ENCODE peak calls at places on chromosomes 11 and 22, in four cellular contexts. S is PC-3, C is gastrocnemius medialis, M is A549. I is an unnamed sample.

GRCh38 chr11:111591187-111591960 is 10.9 kb upstream of the SIK2 start:
- DNase-seq in C (no peak), M (no peak), S (no peak), I (no peak)

GRCh38 chr11:69006816-69007215 is 6.2 kb downstream of the MRGPRF start:
- DNase-seq in S (no peak), M (no peak), C (no peak), I (peak; percentile 55)

GRCh38 chr11:6240691-6241285 is 1.9 kb downstream of the CNGA4 start:
- DNase-seq in C (no peak), M (no peak), S (no peak), I (no peak)

GRCh38 chr11:69922015-69922595 is 102.9 kb upstream of the FGF3 start:
- DNase-seq in M (no peak), C (peak; percentile 11), S (no peak), I (peak; percentile 53)

GRCh38 chr11:130103296-130103814 is 33.7 kb downstream of the APLP2 start:
- DNase-seq in M (no peak), C (no peak), S (peak; percentile 97), I (peak; percentile 96)

GRCh38 chr11:72456651-72457050 is 22.3 kb upstream of the CLPB start:
- DNase-seq in C (no peak), S (no peak), M (no peak), I (no peak)

GRCh38 chr11:108592591-108593213 is 866 bp downstream of the EXPH5 start:
- DNase-seq in C (no peak), S (peak; percentile 44), M (no peak), I (no peak)

GRCh38 chr11:67732045-67732787 is 57.8 kb upstream of the ALDH3B2 start:
- DNase-seq in S (peak; percentile 32), M (peak; percentile 63), C (no peak), I (peak; percentile 22)

GRCh38 chr11:26620282-26621045 is 48.4 kb upstream of the MUC15 start:
- DNase-seq in S (no peak), M (no peak), C (no peak), I (no peak)

GRCh38 chr22:50150161-50151129 is 20.1 kb upstream of the PANX2 start:
- DNase-seq in C (no peak), S (no peak), M (no peak), I (peak; percentile 75)

GRCh38 chr11:76788661-76789442 is 5.7 kb downstream of the TSKU start:
- DNase-seq in S (peak; percentile 99), M (no peak), C (no peak), I (peak; percentile 55)

GRCh38 chr22:22878801-22879674 is 8.6 kb upstream of the IGLL5 start:
- DNase-seq in C (no peak), S (peak; percentile 3), M (no peak), I (peak; percentile 69)

GRCh38 chr11:103947566-103947919 is 88.9 kb upstream of the DDI1 start:
- DNase-seq in C (peak; percentile 17), M (no peak), S (peak; percentile 31), I (peak; percentile 61)

GRCh38 chr11:129973068-129973467 is 29.6 kb downstream of the PRDM10 start:
- DNase-seq in C (no peak), S (no peak), M (no peak), I (no peak)

GRCh38 chr11:125425601-125426000 is 70.5 kb downstream of the FEZ1 start:
- DNase-seq in C (peak; percentile 97), S (no peak), M (no peak), I (no peak)

GRCh38 chr11:125428486-125429173 is 67.4 kb downstream of the FEZ1 start:
- DNase-seq in S (peak; percentile 23), C (no peak), M (no peak), I (no peak)

GRCh38 chr11:125429174-125429707 is 66.8 kb downstream of the FEZ1 start:
- DNase-seq in M (peak; percentile 38), C (peak; percentile 72), S (peak; percentile 79), I (peak; percentile 91)

GRCh38 chr11:125429807-125430678 is 66.0 kb downstream of the FEZ1 start:
- DNase-seq in S (no peak), M (no peak), C (no peak), I (no peak)

GRCh38 chr11:125426818-125427528 is 69.1 kb downstream of the FEZ1 start:
- DNase-seq in C (peak; percentile 52), S (no peak), M (no peak), I (no peak)
- H3K27ac ChIP-seq in C (peak overlapping the region; percentile 82), S (no peak overlapping the region), M (no peak overlapping the region), I (no peak overlapping the region)

DNA sequence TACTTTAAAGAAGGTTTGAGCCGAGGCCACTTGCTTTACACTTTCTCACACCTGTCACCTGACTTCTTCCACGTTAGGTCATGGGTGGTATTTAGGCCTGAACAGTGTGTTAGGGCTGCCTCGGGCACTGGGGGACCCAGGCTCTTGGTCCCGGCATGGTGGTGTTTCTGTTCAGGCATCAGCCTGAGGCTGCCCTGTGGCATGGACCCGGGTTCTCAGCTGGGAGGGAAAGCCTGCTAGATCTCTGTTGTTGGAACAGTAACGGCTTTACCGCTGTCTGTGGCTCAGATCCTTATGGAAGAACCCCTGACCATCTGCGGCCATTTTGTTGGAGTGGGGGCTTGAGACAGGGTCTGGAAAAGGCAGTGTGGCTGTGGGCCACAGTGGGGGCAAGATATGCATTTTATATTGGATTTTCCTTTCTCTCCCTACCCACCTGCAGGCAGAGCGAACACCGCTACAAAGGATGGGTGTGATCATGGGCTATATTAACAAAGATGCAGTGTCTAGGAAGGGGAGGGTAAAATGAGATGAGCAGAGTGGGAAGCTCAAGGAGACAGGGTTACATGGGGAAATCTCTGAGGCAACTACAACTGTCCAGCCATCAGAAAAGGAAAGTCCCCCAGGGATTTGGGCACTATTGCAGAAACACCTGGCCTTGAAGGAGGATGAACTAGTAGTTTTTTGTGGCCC is 1.6 kb upstream of the KCNJ11 start:
- DNase-seq in S (no peak), C (peak; percentile 23), M (no peak), I (peak; percentile 76)
- H3K4me3 ChIP-seq in S (no peak overlapping the region), C (no peak overlapping the region), M (peak overlapping the region; percentile 64), I (no peak overlapping the region)

GRCh38 chr11:113721462-113722066 is 15.5 kb upstream of the TMPRSS5 start:
- DNase-seq in C (peak; percentile 84), M (no peak), S (no peak), I (no peak)
- H3K27ac ChIP-seq in C (peak overlapping the region; percentile 81), M (no peak overlapping the region), S (no peak overlapping the region), I (no peak overlapping the region)

GRCh38 chr11:118529584-118530175 is 1.3 kb upstream of the TMEM25 start:
- DNase-seq in S (no peak), C (no peak), M (no peak), I (peak; percentile 86)

GRCh38 chr11:118530180-118530682 is 761 bp upstream of the TMEM25 start:
- DNase-seq in M (no peak), S (peak; percentile 48), C (peak; percentile 31), I (peak; percentile 83)

GRCh38 chr11:118526688-118527087 is 586 bp upstream of the TTC36 start:
- DNase-seq in C (no peak), M (no peak), S (no peak), I (no peak)

GRCh38 chr11:118527109-118527508 is at the start of gene TTC36:
- DNase-seq in M (no peak), S (no peak), C (no peak), I (peak; percentile 81)

DNA sequence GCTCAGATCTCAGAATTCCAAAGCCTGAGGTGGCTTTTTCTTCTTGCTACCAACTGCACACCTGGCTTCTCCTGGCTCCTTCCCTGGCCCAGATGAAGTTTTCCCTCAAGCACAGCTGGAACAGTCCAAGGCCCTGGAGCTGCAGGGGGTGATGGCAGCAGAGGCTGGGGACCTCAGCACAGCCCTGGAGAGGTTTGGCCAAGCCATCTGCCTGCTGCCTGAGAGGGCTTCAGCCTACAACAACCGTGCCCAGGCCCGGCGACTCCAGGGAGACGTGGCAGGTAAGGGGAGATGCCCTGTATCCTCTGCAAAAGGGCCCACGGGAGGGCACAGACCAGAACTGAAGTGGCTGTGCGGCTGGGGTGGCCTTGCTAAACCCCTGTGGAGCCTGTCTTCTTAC is 1.2 kb downstream of the TTC36 start:
- DNase-seq in C (no peak), M (no peak), S (no peak), I (no peak)
- H3K4me3 ChIP-seq in C (no peak overlapping the region), M (no peak overlapping the region), S (no peak overlapping the region), I (no peak overlapping the region)

GRCh38 chr11:44566952-44567875 is 1.8 kb downstream of the CD82 start:
- DNase-seq in S (no peak), M (no peak), C (no peak), I (no peak)
- H3K27ac ChIP-seq in S (no peak overlapping the region), M (no peak overlapping the region), C (peak overlapping the region; percentile 78), I (peak overlapping the region; percentile 89)

GRCh38 chr22:39215430-39216142 is 29.2 kb downstream of the PDGFB start:
- DNase-seq in M (peak; percentile 36), C (no peak), S (no peak), I (peak; percentile 50)

GRCh38 chr22:39216143-39216490 is 28.7 kb downstream of the PDGFB start:
- DNase-seq in C (no peak), M (no peak), S (no peak), I (no peak)

GRCh38 chr22:39214006-39214382 is 30.8 kb downstream of the PDGFB start:
- DNase-seq in C (no peak), M (no peak), S (peak; percentile 13), I (peak; percentile 14)

GRCh38 chr22:39215070-39215396 is 29.7 kb downstream of the PDGFB start:
- DNase-seq in S (no peak), C (no peak), M (no peak), I (no peak)

DNA sequence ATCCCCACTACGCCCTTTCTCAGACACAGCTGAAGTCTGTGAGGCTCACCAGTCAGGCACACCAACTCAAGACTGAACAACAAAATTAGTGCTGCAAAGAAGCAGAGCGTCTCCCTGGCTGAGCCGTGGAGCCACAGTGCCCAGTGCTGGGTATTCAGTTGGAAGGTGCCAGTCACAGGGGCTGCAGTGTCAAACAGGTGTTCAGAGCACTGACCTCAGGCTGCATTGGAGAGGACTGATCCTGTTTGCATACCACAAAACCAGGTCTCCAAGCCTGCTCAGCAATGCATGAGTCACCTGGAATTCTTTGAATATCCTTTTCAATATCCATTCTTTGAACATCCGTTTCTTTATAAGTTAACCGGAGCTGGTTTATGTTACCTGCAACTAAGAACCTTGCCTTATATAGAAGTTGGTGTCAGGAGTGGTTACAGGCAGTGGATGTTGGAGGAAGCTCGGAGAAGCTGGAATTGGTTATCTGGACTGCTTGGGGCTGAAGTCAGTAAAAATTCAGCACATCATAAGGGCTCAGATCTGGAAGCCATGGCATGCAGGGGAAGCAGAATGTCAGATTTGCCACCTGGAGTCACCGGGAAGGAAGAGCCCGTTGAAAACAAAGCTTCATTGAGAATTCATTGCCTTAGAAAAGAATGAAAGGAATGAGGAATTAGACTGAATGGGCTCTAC is 30.3 kb downstream of the PDGFB start:
- DNase-seq in M (peak; percentile 43), S (peak; percentile 94), C (no peak), I (peak; percentile 46)
- H3K4me3 ChIP-seq in M (no peak overlapping the region), S (peak overlapping the region; percentile 56), C (no peak overlapping the region), I (no peak overlapping the region)

DNA sequence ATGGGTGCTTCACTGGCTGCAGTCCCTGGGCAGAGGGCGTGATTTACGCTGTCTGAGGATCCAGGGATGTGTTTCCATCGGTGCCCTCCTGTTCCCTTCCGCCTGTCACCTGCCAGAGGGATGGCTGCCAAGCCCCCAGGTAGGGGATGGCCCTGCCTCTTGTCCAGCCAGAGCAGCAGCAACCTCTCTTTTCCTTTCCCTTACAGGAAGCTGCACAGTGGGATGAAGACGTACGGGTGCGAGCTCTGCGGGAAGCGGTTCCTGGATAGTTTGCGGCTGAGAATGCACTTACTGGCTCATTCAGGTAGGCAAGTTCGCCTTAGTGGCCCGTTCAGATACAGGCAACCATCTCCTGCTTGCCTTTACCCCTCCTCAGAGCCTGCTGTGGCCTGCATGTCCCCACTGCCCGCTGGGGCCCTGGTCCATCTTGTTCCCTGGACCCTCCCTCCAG is 96.6 kb downstream of the ZBTB16 start:
- DNase-seq in M (no peak), S (no peak), C (peak; percentile 73), I (peak; percentile 73)
- H3K27ac ChIP-seq in M (peak overlapping the region; percentile 23), S (no peak overlapping the region), C (peak overlapping the region; percentile 94), I (no peak overlapping the region)

I was measured in osteoblast.